ENCODE peak calls at places on chromosome 4, in seven cellular contexts. E, A, M, P, G, J and K are unnamed samples.

GRCh38 chr4:81040175-81040659 is 9.7 kb downstream of the BMP3 start:
- ATAC-seq in E (no peak), J (no peak), M (no peak), P (no peak), A (peak; percentile 47), G (peak; percentile 65), K (no peak)

GRCh38 chr4:147327322-147327721 is 153.6 kb upstream of the EDNRA start:
- ATAC-seq in E (no peak), J (no peak), A (no peak), M (no peak), P (peak; percentile 90), G (no peak), K (no peak)

GRCh38 chr4:26298198-26298950 is 22.4 kb upstream of the RBPJ start:
- ATAC-seq in M (no peak), J (no peak), E (no peak), A (no peak), P (no peak), G (no peak), K (peak; percentile 31)

GRCh38 chr4:107711831-107712230 is 8.2 kb downstream of the PAPSS1 start:
- ATAC-seq in M (no peak), J (no peak), P (no peak), E (peak; percentile 30), A (no peak), G (no peak), K (no peak)

GRCh38 chr4:14339715-14340114 is 662.6 kb upstream of the CPEB2 start:
- ATAC-seq in M (no peak), G (no peak), E (no peak), J (no peak), A (no peak), P (no peak), K (no peak)

GRCh38 chr4:24778427-24779225 is 16.7 kb upstream of the SOD3 start:
- ATAC-seq in P (peak; percentile 84), G (peak; percentile 56), J (no peak), M (no peak), A (no peak), E (peak; percentile 52), K (peak; percentile 83)

GRCh38 chr4:80189956-80190671 is 7.2 kb upstream of the PRDM8 start:
- ATAC-seq in E (peak; percentile 24), G (peak; percentile 14), J (no peak), P (peak; percentile 40), A (no peak), M (no peak), K (no peak)

GRCh38 chr4:87092389-87093141 is 127.9 kb downstream of the KLHL8 start:
- ATAC-seq in E (peak; percentile 87), A (peak; percentile 35), P (peak; percentile 80), J (peak; percentile 93), G (peak; percentile 94), M (no peak), K (peak; percentile 68)

GRCh38 chr4:75939890-75940691 is 722 bp downstream of the NAAA start:
- ATAC-seq in E (peak; percentile 69), P (peak; percentile 87), A (peak; percentile 76), J (peak; percentile 87), M (peak; percentile 65), G (peak; percentile 94), K (peak; percentile 80)

GRCh38 chr4:47972181-47972580 is 44.3 kb downstream of the CNGA1 start:
- ATAC-seq in J (no peak), M (no peak), P (no peak), G (peak; percentile 41), A (no peak), E (no peak), K (no peak)

GRCh38 chr4:182585321-182585720 is 331.9 kb downstream of the DCTD start:
- ATAC-seq in M (no peak), A (no peak), G (no peak), J (no peak), E (no peak), P (no peak), K (no peak)

GRCh38 chr4:53355919-53356521 is 9.8 kb downstream of the SCFD2 start:
- ATAC-seq in G (no peak), J (no peak), A (no peak), M (no peak), P (no peak), E (no peak), K (no peak)

GRCh38 chr4:75056277-75056676 is 123.4 kb downstream of the PARM1 start:
- ATAC-seq in E (no peak), J (no peak), A (no peak), P (peak; percentile 60), G (no peak), M (no peak), K (no peak)

GRCh38 chr4:85938062-85938461 is 421.8 kb downstream of the MAPK10 start:
- ATAC-seq in J (no peak), G (no peak), P (no peak), M (no peak), A (no peak), E (peak; percentile 76), K (no peak)

GRCh38 chr4:86848732-86849617 is at the start of gene SLC10A6:
- ATAC-seq in E (no peak), M (no peak), A (no peak), P (peak; percentile 64), G (no peak), J (no peak), K (peak; percentile 47)

GRCh38 chr4:149835280-149835679 is 19.6 kb upstream of the IQCM start:
- ATAC-seq in A (no peak), M (no peak), J (no peak), G (no peak), P (no peak), E (no peak), K (no peak)

GRCh38 chr4:182608525-182608924 is 308.7 kb downstream of the DCTD start:
- ATAC-seq in A (no peak), P (no peak), E (no peak), J (no peak), M (no peak), G (peak; percentile 23), K (no peak)

GRCh38 chr4:138256608-138257007 is 14.5 kb upstream of the SLC7A11 start:
- ATAC-seq in P (no peak), G (no peak), E (no peak), J (peak; percentile 7), M (no peak), A (no peak), K (no peak)

GRCh38 chr4:42320822-42321388 is 76.4 kb upstream of the SHISA3 start:
- ATAC-seq in A (no peak), J (no peak), P (no peak), E (no peak), M (no peak), G (no peak), K (no peak)

GRCh38 chr4:56271121-56271520 is 116.2 kb downstream of the AASDH start:
- ATAC-seq in J (no peak), A (no peak), E (no peak), M (no peak), P (no peak), G (no peak), K (no peak)

GRCh38 chr4:77652237-77652897 is 46.7 kb downstream of the CXCL13 start:
- ATAC-seq in A (no peak), M (no peak), J (no peak), P (no peak), E (peak; percentile 69), G (peak; percentile 51), K (no peak)

DNA sequence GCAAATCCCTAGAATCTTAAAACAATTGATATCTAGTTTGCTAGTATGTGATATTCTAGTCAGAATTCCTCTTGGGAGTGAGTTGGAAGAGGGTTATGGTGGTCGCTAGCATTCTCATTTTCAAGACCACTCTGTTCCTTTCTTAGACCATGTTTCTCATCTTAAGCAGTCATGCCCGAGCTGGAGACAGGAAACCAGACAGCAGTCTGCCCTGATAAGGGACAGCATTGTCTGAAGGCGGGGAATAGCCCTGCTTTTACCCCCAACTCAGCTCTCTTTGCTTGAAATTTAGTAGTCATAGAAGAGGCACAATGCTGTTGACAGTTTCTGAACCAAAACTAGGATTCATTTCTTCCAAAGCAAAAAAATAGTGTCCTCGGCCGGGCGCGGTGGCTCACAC is 5.2 kb downstream of the KLF3 start:
- ATAC-seq in J (no peak), A (no peak), G (no peak), P (no peak), M (no peak), E (no peak), K (no peak)
- H3K4me1 ChIP-seq in J (peaks cover 66% of the 10 kb centered on the region), A (peaks cover 68% of the 10 kb centered on the region), G (peaks cover 78% of the 10 kb centered on the region), P (peaks cover 66% of the 10 kb centered on the region), M (peaks cover 73% of the 10 kb centered on the region), E (peaks cover 67% of the 10 kb centered on the region), K (peaks cover 89% of the 10 kb centered on the region)

GRCh38 chr4:185735887-185736286 is 76.1 kb downstream of the SORBS2 start:
- ATAC-seq in E (no peak), A (peak; percentile 30), G (no peak), M (no peak), J (no peak), P (no peak), K (no peak)

GRCh38 chr4:185738851-185739250 is 73.1 kb downstream of the SORBS2 start:
- ATAC-seq in E (no peak), G (no peak), M (no peak), J (no peak), P (no peak), A (no peak), K (no peak)

GRCh38 chr4:185738038-185738552 is 73.9 kb downstream of the SORBS2 start:
- ATAC-seq in E (no peak), M (no peak), P (peak; percentile 4), J (no peak), A (no peak), G (peak; percentile 54), K (peak; percentile 79)

GRCh38 chr4:185734930-185735329 is 77.1 kb downstream of the SORBS2 start:
- ATAC-seq in J (no peak), G (no peak), M (no peak), A (no peak), P (no peak), E (no peak), K (no peak)

DNA sequence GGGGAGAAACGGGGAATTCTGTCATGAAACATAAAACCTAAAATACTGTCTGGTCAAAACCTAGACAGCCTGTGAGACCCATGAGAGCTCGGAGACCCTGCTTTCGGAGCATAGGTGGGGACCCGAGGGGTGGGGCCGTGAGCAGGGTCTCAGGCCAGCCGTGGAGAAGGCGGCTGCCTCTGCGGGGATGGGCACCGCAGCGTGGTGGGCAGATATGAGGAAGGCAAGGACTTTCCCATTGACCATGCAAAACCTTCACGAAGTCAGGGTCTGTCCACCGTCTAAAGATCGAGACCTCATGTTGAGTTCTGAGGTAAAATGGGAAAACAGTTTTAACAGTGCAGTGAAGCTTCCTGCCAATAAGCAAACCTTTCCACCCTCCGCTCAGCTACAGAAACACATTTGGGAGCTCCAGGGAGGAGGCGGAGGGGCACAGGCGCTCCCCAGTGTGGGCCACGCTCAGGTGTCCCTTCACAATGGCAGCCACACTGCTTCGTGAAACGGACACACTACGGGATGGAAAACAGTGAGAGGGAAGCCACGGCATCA is 74.4 kb downstream of the SORBS2 start:
- ATAC-seq in J (no peak), M (no peak), P (peak; percentile 6), E (no peak), A (no peak), G (no peak), K (no peak)
- H3K4me3 ChIP-seq in J (no peak overlapping the region), M (no peak overlapping the region), P (no peak overlapping the region), E (no peak overlapping the region), A (no peak overlapping the region), G (no peak overlapping the region), K (peak overlapping the region; percentile 25)

GRCh38 chr4:187814737-187815465 is 180.7 kb upstream of the ZFP42 start:
- ATAC-seq in A (no peak), G (no peak), E (peak; percentile 60), J (no peak), P (no peak), M (no peak), K (no peak)
- H3K4me1 ChIP-seq in A (no peaks in the 10 kb centered on the region), G (no peaks in the 10 kb centered on the region), E (no peaks in the 10 kb centered on the region), J (no peaks in the 10 kb centered on the region), P (no peaks in the 10 kb centered on the region), M (no peaks in the 10 kb centered on the region), K (no peaks in the 10 kb centered on the region)

GRCh38 chr4:17578482-17578891 is 1.5 kb downstream of the LAP3 start:
- ATAC-seq in A (no peak), M (no peak), P (no peak), E (no peak), G (peak; percentile 5), J (no peak), K (no peak)
- H3K4me3 ChIP-seq in A (peak overlapping the region; percentile 77), M (peak overlapping the region; percentile 94), P (peak overlapping the region; percentile 58), E (no peak overlapping the region), G (peak overlapping the region; percentile 65), J (peak overlapping the region; percentile 77), K (peak overlapping the region; percentile 76)